ENCODE peak calls at places on chromosomes 11 and 22, in nine cellular contexts. One of them, this sample, is unnamed.
A peak's percentile ranks its signal among the peaks of the same experiment; 100 is the strongest.

GRCh38 chr22:39545310-39546063 is 12.9 kb upstream of the RPS19BP1 start:
- DNase-seq in head of caudate nucleus: no peak
- DNase-seq in Daoy: peak; percentile 80
- DNase-seq in activated CD4-positive, alpha-beta T cell treated with anti-CD3 and anti-CD28 coated beads for 36 hours: peak; percentile 75
- DNase-seq in lower lobe of right lung: no peak
- DNase-seq in HAP-1: peak; percentile 40
- DNase-seq in mucosa of gallbladder: peak; percentile 58
- DNase-seq in omental fat pad: no peak
- DNase-seq in T-helper 2 cell: peak; percentile 31
- DNase-seq in this sample: no peak

GRCh38 chr22:28883657-28883916 is 215 bp downstream of the ZNRF3 start:
- DNase-seq in omental fat pad: no peak
- DNase-seq in lower lobe of right lung: no peak
- DNase-seq in mucosa of gallbladder: no peak
- DNase-seq in activated CD4-positive, alpha-beta T cell treated with anti-CD3 and anti-CD28 coated beads for 36 hours: no peak
- DNase-seq in Daoy: no peak
- DNase-seq in head of caudate nucleus: no peak
- DNase-seq in T-helper 2 cell: no peak
- DNase-seq in HAP-1: no peak
- DNase-seq in this sample: no peak

GRCh38 chr11:46693597-46694012 is 6.8 kb downstream of the ARHGAP1 start:
- DNase-seq in omental fat pad: no peak
- DNase-seq in head of caudate nucleus: no peak
- DNase-seq in mucosa of gallbladder: no peak
- DNase-seq in lower lobe of right lung: no peak
- DNase-seq in T-helper 2 cell: no peak
- DNase-seq in activated CD4-positive, alpha-beta T cell treated with anti-CD3 and anti-CD28 coated beads for 36 hours: no peak
- DNase-seq in Daoy: no peak
- DNase-seq in HAP-1: no peak
- DNase-seq in this sample: no peak

GRCh38 chr22:23144926-23145906 is at the start of gene RAB36:
- DNase-seq in mucosa of gallbladder: peak; percentile 99
- DNase-seq in Daoy: peak; percentile 98
- DNase-seq in HAP-1: peak; percentile 94
- DNase-seq in activated CD4-positive, alpha-beta T cell treated with anti-CD3 and anti-CD28 coated beads for 36 hours: peak; percentile 93
- DNase-seq in omental fat pad: peak; percentile 96
- DNase-seq in T-helper 2 cell: peak; percentile 83
- DNase-seq in head of caudate nucleus: peak; percentile 98
- DNase-seq in lower lobe of right lung: peak; percentile 99
- DNase-seq in this sample: peak; percentile 86

GRCh38 chr11:18368236-18368635 is 26.1 kb upstream of the LDHA start:
- DNase-seq in Daoy: no peak
- DNase-seq in omental fat pad: no peak
- DNase-seq in head of caudate nucleus: no peak
- DNase-seq in T-helper 2 cell: no peak
- DNase-seq in lower lobe of right lung: no peak
- DNase-seq in HAP-1: no peak
- DNase-seq in activated CD4-positive, alpha-beta T cell treated with anti-CD3 and anti-CD28 coated beads for 36 hours: no peak
- DNase-seq in mucosa of gallbladder: no peak
- DNase-seq in this sample: no peak

GRCh38 chr22:48908547-48908946 is 919.1 kb downstream of the BRD1 start:
- DNase-seq in HAP-1: no peak
- DNase-seq in activated CD4-positive, alpha-beta T cell treated with anti-CD3 and anti-CD28 coated beads for 36 hours: no peak
- DNase-seq in mucosa of gallbladder: no peak
- DNase-seq in head of caudate nucleus: no peak
- DNase-seq in omental fat pad: no peak
- DNase-seq in lower lobe of right lung: no peak
- DNase-seq in T-helper 2 cell: no peak
- DNase-seq in Daoy: no peak
- DNase-seq in this sample: no peak

GRCh38 chr11:70915158-70915795 is 337.1 kb downstream of the SHANK2 start:
- DNase-seq in head of caudate nucleus: peak; percentile 24
- DNase-seq in mucosa of gallbladder: no peak
- DNase-seq in lower lobe of right lung: no peak
- DNase-seq in omental fat pad: no peak
- DNase-seq in Daoy: no peak
- DNase-seq in activated CD4-positive, alpha-beta T cell treated with anti-CD3 and anti-CD28 coated beads for 36 hours: no peak
- DNase-seq in HAP-1: no peak
- DNase-seq in T-helper 2 cell: no peak
- DNase-seq in this sample: no peak

GRCh38 chr22:44865193-44866057 is 113.0 kb downstream of the ARHGAP8 start:
- DNase-seq in head of caudate nucleus: no peak
- DNase-seq in HAP-1: no peak
- DNase-seq in T-helper 2 cell: no peak
- DNase-seq in omental fat pad: no peak
- DNase-seq in activated CD4-positive, alpha-beta T cell treated with anti-CD3 and anti-CD28 coated beads for 36 hours: no peak
- DNase-seq in mucosa of gallbladder: no peak
- DNase-seq in Daoy: no peak
- DNase-seq in lower lobe of right lung: no peak
- DNase-seq in this sample: no peak

GRCh38 chr11:12195773-12196172 is 85.4 kb downstream of the MICAL2 start:
- DNase-seq in mucosa of gallbladder: no peak
- DNase-seq in Daoy: no peak
- DNase-seq in T-helper 2 cell: peak; percentile 68
- DNase-seq in head of caudate nucleus: no peak
- DNase-seq in lower lobe of right lung: no peak
- DNase-seq in HAP-1: no peak
- DNase-seq in activated CD4-positive, alpha-beta T cell treated with anti-CD3 and anti-CD28 coated beads for 36 hours: peak; percentile 68
- DNase-seq in omental fat pad: no peak
- DNase-seq in this sample: no peak

GRCh38 chr11:44574620-44575287 is 9.3 kb downstream of the CD82 start:
- DNase-seq in head of caudate nucleus: no peak
- DNase-seq in Daoy: peak; percentile 93
- DNase-seq in lower lobe of right lung: no peak
- DNase-seq in HAP-1: no peak
- DNase-seq in T-helper 2 cell: peak; percentile 24
- DNase-seq in omental fat pad: no peak
- DNase-seq in activated CD4-positive, alpha-beta T cell treated with anti-CD3 and anti-CD28 coated beads for 36 hours: peak; percentile 75
- DNase-seq in mucosa of gallbladder: no peak
- DNase-seq in this sample: no peak

GRCh38 chr11:114397349-114397982 is 2.8 kb downstream of the C11orf71 start:
- DNase-seq in omental fat pad: no peak
- DNase-seq in HAP-1: no peak
- DNase-seq in activated CD4-positive, alpha-beta T cell treated with anti-CD3 and anti-CD28 coated beads for 36 hours: no peak
- DNase-seq in mucosa of gallbladder: no peak
- DNase-seq in head of caudate nucleus: no peak
- DNase-seq in lower lobe of right lung: no peak
- DNase-seq in T-helper 2 cell: no peak
- DNase-seq in Daoy: no peak
- DNase-seq in this sample: peak; percentile 92

GRCh38 chr11:227824-228223 is 8.3 kb downstream of the SIRT3 start:
- DNase-seq in Daoy: no peak
- DNase-seq in head of caudate nucleus: no peak
- DNase-seq in mucosa of gallbladder: no peak
- DNase-seq in T-helper 2 cell: no peak
- DNase-seq in activated CD4-positive, alpha-beta T cell treated with anti-CD3 and anti-CD28 coated beads for 36 hours: no peak
- DNase-seq in HAP-1: no peak
- DNase-seq in omental fat pad: no peak
- DNase-seq in lower lobe of right lung: no peak
- DNase-seq in this sample: no peak

GRCh38 chr11:46369458-46370152 is 11.9 kb upstream of the MDK start:
- DNase-seq in Daoy: peak; percentile 77
- DNase-seq in lower lobe of right lung: no peak
- DNase-seq in head of caudate nucleus: no peak
- DNase-seq in mucosa of gallbladder: no peak
- DNase-seq in activated CD4-positive, alpha-beta T cell treated with anti-CD3 and anti-CD28 coated beads for 36 hours: peak; percentile 77
- DNase-seq in HAP-1: peak; percentile 64
- DNase-seq in omental fat pad: no peak
- DNase-seq in T-helper 2 cell: no peak
- DNase-seq in this sample: no peak

GRCh38 chr11:87007938-87008337 is 29.8 kb upstream of the TMEM135 start:
- DNase-seq in HAP-1: no peak
- DNase-seq in lower lobe of right lung: no peak
- DNase-seq in omental fat pad: no peak
- DNase-seq in mucosa of gallbladder: no peak
- DNase-seq in T-helper 2 cell: no peak
- DNase-seq in Daoy: no peak
- DNase-seq in activated CD4-positive, alpha-beta T cell treated with anti-CD3 and anti-CD28 coated beads for 36 hours: no peak
- DNase-seq in head of caudate nucleus: no peak
- DNase-seq in this sample: no peak

GRCh38 chr11:86459002-86459385 is 84.3 kb downstream of the CCDC81 start:
- DNase-seq in HAP-1: no peak
- DNase-seq in omental fat pad: no peak
- DNase-seq in Daoy: peak; percentile 54
- DNase-seq in lower lobe of right lung: no peak
- DNase-seq in head of caudate nucleus: no peak
- DNase-seq in T-helper 2 cell: no peak
- DNase-seq in activated CD4-positive, alpha-beta T cell treated with anti-CD3 and anti-CD28 coated beads for 36 hours: no peak
- DNase-seq in mucosa of gallbladder: no peak
- DNase-seq in this sample: no peak

GRCh38 chr22:39268645-39269044 is 23.9 kb upstream of the PDGFB start:
- DNase-seq in lower lobe of right lung: no peak
- DNase-seq in Daoy: no peak
- DNase-seq in omental fat pad: no peak
- DNase-seq in T-helper 2 cell: no peak
- DNase-seq in HAP-1: no peak
- DNase-seq in mucosa of gallbladder: no peak
- DNase-seq in activated CD4-positive, alpha-beta T cell treated with anti-CD3 and anti-CD28 coated beads for 36 hours: no peak
- DNase-seq in head of caudate nucleus: no peak
- DNase-seq in this sample: no peak

GRCh38 chr11:63940786-63941185 is 2.0 kb downstream of the NAA40 start:
- DNase-seq in mucosa of gallbladder: no peak
- DNase-seq in head of caudate nucleus: no peak
- DNase-seq in Daoy: no peak
- DNase-seq in lower lobe of right lung: no peak
- DNase-seq in activated CD4-positive, alpha-beta T cell treated with anti-CD3 and anti-CD28 coated beads for 36 hours: no peak
- DNase-seq in T-helper 2 cell: no peak
- DNase-seq in omental fat pad: no peak
- DNase-seq in HAP-1: no peak
- DNase-seq in this sample: peak; percentile 52

GRCh38 chr11:58786693-58787092 is 55.0 kb upstream of the GLYAT start:
- DNase-seq in mucosa of gallbladder: no peak
- DNase-seq in omental fat pad: no peak
- DNase-seq in HAP-1: no peak
- DNase-seq in T-helper 2 cell: no peak
- DNase-seq in head of caudate nucleus: no peak
- DNase-seq in lower lobe of right lung: no peak
- DNase-seq in Daoy: no peak
- DNase-seq in activated CD4-positive, alpha-beta T cell treated with anti-CD3 and anti-CD28 coated beads for 36 hours: no peak
- DNase-seq in this sample: no peak

GRCh38 chr11:35802221-35802620 is 139.6 kb downstream of the TRIM44 start:
- DNase-seq in Daoy: no peak
- DNase-seq in omental fat pad: no peak
- DNase-seq in head of caudate nucleus: no peak
- DNase-seq in lower lobe of right lung: no peak
- DNase-seq in T-helper 2 cell: no peak
- DNase-seq in mucosa of gallbladder: no peak
- DNase-seq in activated CD4-positive, alpha-beta T cell treated with anti-CD3 and anti-CD28 coated beads for 36 hours: no peak
- DNase-seq in HAP-1: no peak
- DNase-seq in this sample: no peak

GRCh38 chr11:66882540-66882939 is 25.7 kb downstream of the LRFN4 start:
- DNase-seq in omental fat pad: no peak
- DNase-seq in head of caudate nucleus: peak; percentile 32
- DNase-seq in mucosa of gallbladder: no peak
- DNase-seq in T-helper 2 cell: no peak
- DNase-seq in activated CD4-positive, alpha-beta T cell treated with anti-CD3 and anti-CD28 coated beads for 36 hours: no peak
- DNase-seq in Daoy: no peak
- DNase-seq in HAP-1: no peak
- DNase-seq in lower lobe of right lung: no peak
- DNase-seq in this sample: peak; percentile 72

GRCh38 chr11:134483291-134483690 is 71.2 kb upstream of the B3GAT1 start:
- DNase-seq in lower lobe of right lung: no peak
- DNase-seq in mucosa of gallbladder: no peak
- DNase-seq in omental fat pad: no peak
- DNase-seq in activated CD4-positive, alpha-beta T cell treated with anti-CD3 and anti-CD28 coated beads for 36 hours: no peak
- DNase-seq in T-helper 2 cell: no peak
- DNase-seq in Daoy: no peak
- DNase-seq in head of caudate nucleus: no peak
- DNase-seq in HAP-1: no peak
- DNase-seq in this sample: no peak

GRCh38 chr22:25080855-25081254 is 118.8 kb upstream of the CRYBB3 start:
- DNase-seq in head of caudate nucleus: no peak
- DNase-seq in HAP-1: no peak
- DNase-seq in mucosa of gallbladder: no peak
- DNase-seq in lower lobe of right lung: no peak
- DNase-seq in omental fat pad: no peak
- DNase-seq in Daoy: no peak
- DNase-seq in activated CD4-positive, alpha-beta T cell treated with anti-CD3 and anti-CD28 coated beads for 36 hours: no peak
- DNase-seq in T-helper 2 cell: no peak
- DNase-seq in this sample: no peak

GRCh38 chr11:18727499-18728236 is 1.7 kb upstream of the IGSF22 start:
- DNase-seq in HAP-1: peak; percentile 22
- DNase-seq in T-helper 2 cell: peak; percentile 6
- DNase-seq in mucosa of gallbladder: no peak
- DNase-seq in Daoy: peak; percentile 48
- DNase-seq in head of caudate nucleus: peak; percentile 42
- DNase-seq in activated CD4-positive, alpha-beta T cell treated with anti-CD3 and anti-CD28 coated beads for 36 hours: peak; percentile 69
- DNase-seq in omental fat pad: no peak
- DNase-seq in lower lobe of right lung: no peak
- DNase-seq in this sample: no peak

GRCh38 chr11:13152736-13153541 is 124.7 kb upstream of the BMAL1 start:
- DNase-seq in head of caudate nucleus: no peak
- DNase-seq in HAP-1: no peak
- DNase-seq in mucosa of gallbladder: no peak
- DNase-seq in omental fat pad: no peak
- DNase-seq in Daoy: peak; percentile 18
- DNase-seq in T-helper 2 cell: no peak
- DNase-seq in activated CD4-positive, alpha-beta T cell treated with anti-CD3 and anti-CD28 coated beads for 36 hours: no peak
- DNase-seq in lower lobe of right lung: no peak
- DNase-seq in this sample: peak; percentile 73

GRCh38 chr11:67379061-67380058 is 6.0 kb upstream of the CLCF1 start:
- DNase-seq in mucosa of gallbladder: no peak
- DNase-seq in Daoy: peak; percentile 74
- DNase-seq in head of caudate nucleus: no peak
- DNase-seq in T-helper 2 cell: no peak
- DNase-seq in lower lobe of right lung: no peak
- DNase-seq in activated CD4-positive, alpha-beta T cell treated with anti-CD3 and anti-CD28 coated beads for 36 hours: no peak
- DNase-seq in HAP-1: no peak
- DNase-seq in omental fat pad: no peak
- DNase-seq in this sample: no peak

GRCh38 chr11:122556605-122557004 is 98.9 kb upstream of the UBASH3B start:
- DNase-seq in activated CD4-positive, alpha-beta T cell treated with anti-CD3 and anti-CD28 coated beads for 36 hours: peak; percentile 45
- DNase-seq in HAP-1: no peak
- DNase-seq in Daoy: no peak
- DNase-seq in mucosa of gallbladder: peak; percentile 15
- DNase-seq in T-helper 2 cell: no peak
- DNase-seq in omental fat pad: no peak
- DNase-seq in head of caudate nucleus: no peak
- DNase-seq in lower lobe of right lung: no peak
- DNase-seq in this sample: no peak

GRCh38 chr22:21712751-21713427 is 22.7 kb downstream of the YPEL1 start:
- DNase-seq in activated CD4-positive, alpha-beta T cell treated with anti-CD3 and anti-CD28 coated beads for 36 hours: peak; percentile 71
- DNase-seq in Daoy: peak; percentile 81
- DNase-seq in head of caudate nucleus: peak; percentile 86
- DNase-seq in omental fat pad: no peak
- DNase-seq in mucosa of gallbladder: peak; percentile 57
- DNase-seq in lower lobe of right lung: peak; percentile 63
- DNase-seq in HAP-1: peak; percentile 68
- DNase-seq in T-helper 2 cell: peak; percentile 35
- DNase-seq in this sample: peak; percentile 91

GRCh38 chr11:57900315-57900714 is 123.4 kb upstream of the OR9Q1 start:
- DNase-seq in head of caudate nucleus: no peak
- DNase-seq in HAP-1: no peak
- DNase-seq in lower lobe of right lung: no peak
- DNase-seq in Daoy: no peak
- DNase-seq in mucosa of gallbladder: no peak
- DNase-seq in T-helper 2 cell: no peak
- DNase-seq in omental fat pad: no peak
- DNase-seq in activated CD4-positive, alpha-beta T cell treated with anti-CD3 and anti-CD28 coated beads for 36 hours: no peak
- DNase-seq in this sample: no peak

This sample was measured in pons.